ENCODE peak calls at places on chromosomes 4 and X, in seven cellular contexts. L is psoas muscle; E is AG04450; O is left lung; S is upper lobe of left lung; W is CD4-positive, alpha-beta T cell; Q is neural crest cell. R is an unnamed sample.

GRCh38 chrX:31524182-31524581 is 452.3 kb upstream of the FTHL17 start:
- DNase-seq in Q (no peak), S (no peak), O (no peak), E (no peak), W (no peak), L (no peak), R (no peak)

GRCh38 chr4:156568041-156568440 is 403.6 kb downstream of the PDGFC start:
- DNase-seq in W (no peak), Q (no peak), L (no peak), E (no peak), S (no peak), O (no peak), R (no peak)

GRCh38 chr4:22091906-22092305 is 143.3 kb upstream of the KCNIP4 start:
- DNase-seq in S (no peak), E (no peak), Q (no peak), L (no peak), W (no peak), O (no peak), R (no peak)

GRCh38 chr4:153207561-153207960 is 3.3 kb downstream of the TRIM2 start:
- DNase-seq in O (no peak), W (no peak), Q (peak), L (peak), S (no peak), E (no peak), R (no peak)

GRCh38 chrX:51837926-51838325 is 55.5 kb upstream of the MAGED1 start:
- DNase-seq in L (peak), W (no peak), O (no peak), E (no peak), S (no peak), Q (no peak), R (no peak)

GRCh38 chrX:134026732-134027311 is 41.4 kb upstream of the GPC3 start:
- DNase-seq in E (no peak), Q (peak), W (no peak), S (no peak), O (no peak), L (no peak), R (no peak)

GRCh38 chrX:19824603-19825002 is 62.8 kb downstream of the SH3KBP1 start:
- DNase-seq in S (no peak), E (no peak), Q (no peak), L (no peak), W (no peak), O (no peak), R (no peak)

GRCh38 chrX:68894513-68895338 is 65.9 kb downstream of the EFNB1 start:
- DNase-seq in W (peak), Q (no peak), O (peak), L (peak), S (peak), E (no peak), R (no peak)

GRCh38 chrX:103681443-103681842 is 5.1 kb downstream of the MORF4L2 start:
- DNase-seq in O (no peak), Q (no peak), S (no peak), W (no peak), L (no peak), E (no peak), R (no peak)

DNA sequence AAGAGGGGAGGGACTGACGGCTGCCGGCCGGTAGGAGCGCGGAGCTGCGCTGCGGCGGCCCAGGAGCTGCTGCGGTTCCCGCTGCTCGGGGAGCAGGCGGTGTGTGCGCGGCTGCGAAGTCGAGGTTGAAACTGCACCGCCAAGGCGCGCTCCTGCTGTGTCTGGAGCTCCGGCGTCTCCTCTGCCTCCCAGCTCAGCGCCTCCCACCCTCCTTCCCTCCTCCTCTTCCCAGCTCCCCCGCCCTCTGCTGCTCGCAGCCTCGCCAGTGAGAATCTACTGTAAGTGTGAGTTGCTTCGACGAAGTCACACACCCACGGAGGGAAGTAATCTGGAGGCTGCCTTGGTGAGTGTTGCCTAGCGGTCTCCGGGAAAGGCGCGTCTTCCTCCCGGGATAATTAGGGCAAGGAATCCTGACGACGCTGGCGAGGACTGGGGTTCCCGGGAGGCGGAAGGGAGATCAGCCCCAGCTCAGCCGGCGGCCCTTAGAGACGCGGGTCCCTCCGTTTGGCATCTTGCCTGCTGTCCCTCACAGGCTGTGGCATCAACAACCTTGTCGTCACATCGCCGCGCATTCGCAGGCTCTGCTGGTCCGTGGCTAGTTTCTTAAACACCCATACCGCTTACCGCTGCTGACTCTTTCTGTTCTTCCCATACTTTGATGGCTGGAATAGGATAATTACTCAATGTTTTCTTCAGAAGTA is at the start of gene EPHA5:
- DNase-seq in L (peak), Q (peak), S (peak), W (no peak), E (peak), O (peak), R (no peak)
- TF ChIP-seq CTCF in L (no peak), Q (peak), S (no peak), W (no peak), E (peak), O (no peak), R (no peak)

GRCh38 chrX:43953218-43953617 is 20.0 kb downstream of the NDP start:
- DNase-seq in Q (no peak), L (no peak), E (no peak), O (no peak), W (no peak), S (no peak), R (no peak)

DNA sequence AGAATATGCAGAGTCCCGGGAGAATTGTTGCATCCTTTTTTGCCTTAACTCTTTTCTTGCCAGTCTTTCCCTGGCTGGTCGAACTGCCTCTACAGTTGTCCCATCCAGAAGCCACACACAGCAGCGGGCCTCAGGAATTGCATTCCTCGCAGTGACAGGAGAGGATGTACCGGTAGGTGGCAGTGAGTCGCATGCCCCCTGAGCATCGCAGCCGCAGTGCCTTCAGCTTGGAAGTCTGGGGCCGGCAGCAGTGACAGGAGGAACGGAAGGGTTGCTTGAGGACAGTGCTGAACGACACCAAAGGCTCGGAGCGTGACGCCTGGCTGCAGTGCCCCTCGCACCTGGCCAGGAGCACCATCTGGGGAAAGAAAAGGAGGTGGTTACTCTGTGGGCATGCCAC is 23.5 kb downstream of the NDP start:
- DNase-seq in W (peak), E (no peak), Q (peak), O (no peak), S (peak), L (peak), R (no peak)
- TF ChIP-seq CTCF in W (peak), E (peak), Q (peak), O (peak), S (peak), L (peak), R (no peak)

GRCh38 chr4:10013722-10014121 is 7.6 kb downstream of the SLC2A9 start:
- DNase-seq in S (no peak), Q (peak), W (no peak), E (no peak), L (no peak), O (no peak), R (no peak)

GRCh38 chr4:10011885-10012284 is 9.4 kb downstream of the SLC2A9 start:
- DNase-seq in Q (no peak), L (no peak), S (no peak), W (no peak), E (no peak), O (no peak), R (no peak)

GRCh38 chr4:10017037-10017893 is 4.0 kb downstream of the SLC2A9 start:
- DNase-seq in S (no peak), Q (no peak), L (no peak), O (no peak), W (no peak), E (no peak), R (no peak)

GRCh38 chr4:10016169-10016568 is 5.1 kb downstream of the SLC2A9 start:
- DNase-seq in E (no peak), W (no peak), S (no peak), Q (no peak), O (no peak), L (no peak), R (no peak)

DNA sequence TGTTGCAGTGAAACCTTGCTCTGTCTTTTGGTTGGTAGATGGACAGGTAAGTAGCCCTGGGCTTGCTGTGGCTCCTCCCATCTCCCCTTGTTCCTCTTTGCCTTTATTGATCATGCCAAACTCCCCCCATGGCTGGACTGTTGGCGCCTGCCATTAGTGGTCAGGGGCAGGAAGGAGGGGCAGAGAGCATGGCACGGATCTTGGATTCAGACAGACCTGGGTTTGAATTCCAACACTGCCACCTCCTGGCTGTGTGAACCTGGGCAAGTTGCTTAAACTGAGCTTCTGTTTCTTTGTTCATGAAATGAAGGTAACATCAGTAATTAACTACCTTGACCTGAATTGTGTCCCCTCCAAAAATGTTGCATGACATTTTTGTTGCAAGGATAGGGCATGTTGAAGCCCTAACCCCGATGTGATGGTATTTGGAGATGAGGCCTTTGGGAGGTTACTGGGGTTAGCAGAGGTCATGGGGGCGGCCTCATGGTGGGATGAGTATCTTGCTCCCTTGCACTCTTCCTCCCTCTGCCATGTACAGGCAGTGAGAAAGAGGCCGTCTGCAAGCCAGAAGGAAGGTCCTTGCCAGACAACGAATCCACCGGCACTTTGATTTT is 6.0 kb downstream of the SLC2A9 start:
- DNase-seq in Q (peak), W (no peak), E (no peak), O (no peak), S (no peak), L (no peak), R (no peak)
- TF ChIP-seq CTCF in Q (peak), W (no peak), E (peak), O (peak), S (no peak), L (peak), R (no peak)

DNA sequence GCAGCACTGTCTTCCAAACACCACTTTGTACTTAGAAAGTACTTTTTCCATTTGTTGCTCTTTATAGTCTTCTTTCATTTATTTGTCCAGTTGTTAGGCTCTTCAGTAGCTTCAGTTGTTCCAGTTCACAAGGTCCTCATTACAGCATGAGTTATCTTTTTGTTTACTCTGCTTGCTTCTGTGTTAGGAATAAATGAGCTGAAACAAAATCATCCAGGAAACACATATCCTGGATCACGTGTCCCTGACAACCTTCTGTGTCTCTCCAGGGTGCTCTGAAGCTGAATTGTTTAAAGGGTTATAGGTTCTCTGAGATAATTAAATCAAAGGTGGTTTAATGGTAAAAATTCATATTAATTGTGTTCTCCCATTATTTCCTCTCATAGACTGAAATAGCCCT is 19.9 kb upstream of the KLHL8 start:
- DNase-seq in S (no peak), O (no peak), Q (no peak), L (no peak), E (no peak), W (no peak), R (no peak)
- TF ChIP-seq CTCF in S (no peak), O (no peak), Q (no peak), L (no peak), E (no peak), W (no peak), R (no peak)

DNA sequence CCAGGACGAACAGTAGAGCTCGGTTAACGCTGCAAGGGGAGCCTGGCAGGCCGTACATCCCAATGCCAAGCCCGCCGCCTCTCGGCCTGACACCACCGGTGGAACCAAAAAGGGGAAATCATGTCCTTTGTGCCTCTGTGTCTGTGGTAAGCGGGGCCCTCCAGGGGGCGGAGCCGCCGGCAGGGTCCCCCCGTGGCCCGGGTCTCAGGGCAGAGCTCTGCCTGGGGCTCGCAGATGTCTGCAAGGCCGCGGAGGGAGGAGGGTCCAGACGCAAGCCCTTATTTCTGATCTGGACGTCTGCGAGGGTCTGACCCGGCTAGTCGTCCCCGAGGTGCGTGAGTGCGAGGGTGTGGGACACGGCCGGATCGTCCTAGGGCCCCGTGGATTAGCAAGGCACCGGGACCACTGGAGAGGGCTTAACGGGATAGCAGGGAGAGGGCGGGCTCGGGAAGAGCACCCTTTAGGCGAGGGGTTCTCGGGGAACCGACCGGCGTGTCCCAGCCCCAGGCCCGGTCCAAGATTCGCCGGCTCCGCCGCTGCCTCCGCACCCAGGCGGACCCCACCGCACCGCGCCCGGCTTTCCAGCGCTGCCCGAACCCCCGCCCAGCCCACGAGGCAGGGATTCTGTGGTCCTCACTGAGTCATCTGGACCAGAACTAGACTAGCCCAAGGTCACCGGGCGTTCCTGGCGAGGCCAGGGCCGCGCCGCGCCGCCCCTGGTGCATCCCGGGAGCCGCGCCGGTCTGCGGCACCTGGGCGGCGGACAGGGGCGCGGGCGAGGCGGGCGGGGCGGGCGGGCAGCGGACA is 858 bp upstream of the FAM193A start:
- DNase-seq in E (no peak), S (peak), L (peak), O (peak), Q (peak), W (peak), R (peak)
- TF ChIP-seq CTCF in E (peak), S (peak), L (no peak), O (no peak), Q (peak), W (no peak), R (no peak)

GRCh38 chrX:74107666-74108065 is 196.3 kb upstream of the ZCCHC13 start:
- DNase-seq in O (no peak), Q (no peak), S (no peak), L (no peak), E (no peak), W (no peak), R (no peak)

GRCh38 chrX:74104356-74105065 is 199.5 kb upstream of the ZCCHC13 start:
- DNase-seq in O (no peak), E (no peak), L (no peak), S (no peak), Q (no peak), W (no peak), R (no peak)
- TF ChIP-seq CTCF in O (no peak), E (no peak), L (no peak), S (no peak), Q (no peak), W (no peak), R (no peak)

GRCh38 chr4:85398276-85398675 is 76.7 kb upstream of the ARHGAP24 start:
- DNase-seq in E (no peak), Q (no peak), S (no peak), O (no peak), L (no peak), W (no peak), R (no peak)
- TF ChIP-seq CTCF in E (no peak), Q (no peak), S (no peak), O (no peak), L (no peak), W (no peak), R (no peak)